ENCODE peak calls at places on chromosomes 4 and X, in ten cellular contexts. P is hepatocyte; U is right atrium auricular region; O is IMR-90; E is HepG2; L is GM12878; F is A673; S is lung; C is CD8-positive, alpha-beta T cell; X is suprapubic skin. V is an unnamed sample.

GRCh38 chr4:139301821-139302611 is at the start of gene NDUFC1:
- DNase-seq in U (peak; percentile 64), X (peak; percentile 81), F (peak; percentile 67), S (peak; percentile 46), O (peak; percentile 35), C (peak; percentile 68), P (peak; percentile 70), E (peak; percentile 52), L (peak; percentile 41), V (peak; percentile 46)

GRCh38 chrX:47030339-47030738 is 47.9 kb upstream of the RGN start:
- DNase-seq in F (peak; percentile 85), E (peak; percentile 53), P (peak; percentile 71), U (no peak), O (peak; percentile 68), L (peak; percentile 2), X (no peak), C (no peak), S (no peak), V (peak; percentile 32)

GRCh38 chrX:19334945-19335626 is 8.6 kb upstream of the PDHA1 start:
- DNase-seq in E (peak; percentile 75), U (no peak), X (no peak), O (peak; percentile 19), L (peak; percentile 15), S (no peak), F (peak; percentile 71), P (no peak), C (no peak), V (no peak)

GRCh38 chr4:26406346-26406975 is 83.8 kb downstream of the CCKAR start:
- DNase-seq in S (no peak), C (no peak), U (no peak), P (no peak), O (peak; percentile 36), L (no peak), F (peak; percentile 19), E (no peak), X (no peak), V (no peak)

GRCh38 chr4:109157205-109157604 is 145.3 kb downstream of the COL25A1 start:
- DNase-seq in C (no peak), P (no peak), O (no peak), X (no peak), E (no peak), U (no peak), F (no peak), L (no peak), S (no peak), V (no peak)

GRCh38 chr4:75845992-75846391 is 56.3 kb downstream of the PPEF2 start:
- DNase-seq in O (peak; percentile 61), L (no peak), X (no peak), U (no peak), F (no peak), C (no peak), S (no peak), P (no peak), E (no peak), V (no peak)

GRCh38 chr4:157271166-157271869 is 50.8 kb downstream of the GRIA2 start:
- DNase-seq in P (no peak), X (no peak), E (no peak), U (no peak), C (no peak), O (no peak), F (no peak), S (no peak), L (no peak), V (no peak)

GRCh38 chrX:31679861-31680260 is 608.0 kb upstream of the FTHL17 start:
- DNase-seq in S (no peak), P (no peak), E (no peak), F (no peak), C (no peak), U (no peak), O (no peak), X (no peak), L (no peak), V (no peak)

GRCh38 chr4:130563891-130564418 is 1468.0 kb downstream of the C4orf33 start:
- DNase-seq in E (no peak), S (no peak), O (no peak), L (no peak), F (no peak), P (no peak), U (no peak), C (no peak), X (no peak), V (no peak)

GRCh38 chr4:150366487-150366999 is 215.4 kb upstream of the MAB21L2 start:
- DNase-seq in L (peak; percentile 54), S (no peak), X (no peak), O (no peak), P (no peak), F (peak; percentile 60), E (no peak), U (no peak), C (no peak), V (no peak)

GRCh38 chrX:39577976-39578962 is 519.5 kb downstream of the BCOR start:
- DNase-seq in E (no peak), L (peak; percentile 68), X (no peak), C (peak; percentile 52), U (peak; percentile 58), F (no peak), O (no peak), P (no peak), S (no peak), V (peak; percentile 10)

GRCh38 chr4:117986331-117986730 is 48.0 kb upstream of the NDST3 start:
- DNase-seq in L (no peak), U (no peak), O (no peak), E (no peak), X (no peak), C (no peak), F (no peak), S (no peak), P (no peak), V (no peak)

GRCh38 chr4:92825186-92825715 is 521.5 kb downstream of the GRID2 start:
- DNase-seq in P (peak; percentile 10), O (no peak), E (no peak), S (no peak), F (no peak), X (no peak), L (no peak), C (no peak), U (no peak), V (no peak)

GRCh38 chr4:169160825-169161224 is 109.9 kb downstream of the SH3RF1 start:
- DNase-seq in P (no peak), U (no peak), S (no peak), X (no peak), F (no peak), O (no peak), C (no peak), L (no peak), E (no peak), V (no peak)

GRCh38 chr4:183171484-183172267 is 72.6 kb downstream of the WWC2 start:
- DNase-seq in L (no peak), U (no peak), F (no peak), X (no peak), S (no peak), P (no peak), E (peak; percentile 67), O (peak; percentile 25), C (no peak), V (no peak)

GRCh38 chr4:183173580-183174526 is 74.8 kb downstream of the WWC2 start:
- DNase-seq in P (no peak), O (peak; percentile 29), U (no peak), L (no peak), E (no peak), F (peak; percentile 35), S (no peak), X (no peak), C (no peak), V (no peak)

GRCh38 chr4:183175631-183176232 is 76.7 kb downstream of the WWC2 start:
- DNase-seq in U (no peak), E (peak; percentile 89), O (peak; percentile 60), P (no peak), C (no peak), X (no peak), S (no peak), L (no peak), F (peak; percentile 37), V (no peak)

GRCh38 chr4:183170894-183171293 is 71.8 kb downstream of the WWC2 start:
- DNase-seq in S (no peak), F (no peak), P (no peak), C (no peak), L (no peak), U (no peak), E (no peak), X (no peak), O (no peak), V (no peak)

DNA sequence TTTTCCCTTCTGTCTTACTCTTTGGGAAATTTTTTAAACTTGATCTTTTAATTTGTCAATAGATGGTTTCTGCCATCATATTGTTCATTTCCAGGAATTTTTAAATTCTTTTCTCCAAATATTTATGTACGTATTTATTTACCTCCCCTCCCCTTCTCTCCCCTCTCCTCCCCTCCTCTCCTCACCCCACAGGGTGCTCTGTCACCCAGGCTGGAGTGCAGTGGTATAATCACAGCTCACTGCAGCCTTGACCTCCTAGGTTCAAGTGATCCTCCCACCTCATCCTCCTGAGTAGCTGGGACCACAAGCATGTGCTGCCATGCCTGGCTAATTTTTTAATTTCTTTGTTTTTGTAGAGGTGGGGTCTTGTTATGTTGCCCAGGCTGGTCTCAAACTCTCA is 73.8 kb downstream of the WWC2 start:
- DNase-seq in L (no peak), X (no peak), F (no peak), S (no peak), E (no peak), C (no peak), U (no peak), P (no peak), O (no peak), V (no peak)
- H3K4me1 ChIP-seq in L (no peaks in the 10 kb centered on the region), X (peaks cover 11% of the 10 kb centered on the region), F (peaks cover 55% of the 10 kb centered on the region), S (peaks cover 27% of the 10 kb centered on the region), E (peaks cover 81% of the 10 kb centered on the region), C (no peaks in the 10 kb centered on the region), U (no peaks in the 10 kb centered on the region), P (peaks cover 34% of the 10 kb centered on the region), O (peaks cover 24% of the 10 kb centered on the region), V (peaks cover 14% of the 10 kb centered on the region)

GRCh38 chr4:186719925-186720694 is 3.5 kb downstream of the FAT1 start:
- DNase-seq in E (no peak), S (no peak), L (no peak), U (no peak), C (no peak), F (peak; percentile 73), P (peak; percentile 48), O (no peak), X (no peak), V (no peak)
- TF ChIP-seq CTCF in E (peak; percentile 58), S (no peak), L (no peak), U (peak; percentile 46), C (no peak), F (peak; percentile 59), P (peak; percentile 39), O (peak; percentile 39), X (peak; percentile 14), V (peak; percentile 32)

DNA sequence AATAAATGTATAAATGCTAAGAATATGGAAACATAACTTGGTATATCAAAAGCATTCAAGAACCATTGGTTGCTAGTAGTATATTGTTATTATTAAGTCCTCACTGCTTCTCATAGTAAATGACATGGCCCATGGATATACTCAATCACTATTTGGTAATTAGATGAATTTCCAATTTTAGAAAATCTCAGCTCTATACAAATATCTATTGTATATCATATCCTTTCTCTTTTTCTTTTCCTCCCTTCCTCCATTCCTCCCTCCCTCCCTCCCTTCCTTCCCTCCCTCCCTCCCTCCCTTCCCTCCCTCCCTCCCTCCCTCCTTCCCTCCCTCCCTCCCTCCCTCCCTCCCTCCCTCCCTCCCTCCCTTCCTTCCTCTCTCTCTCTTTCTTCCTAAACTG is 514.4 kb upstream of the LCORL start:
- DNase-seq in X (no peak), O (no peak), U (no peak), S (no peak), L (no peak), F (no peak), C (no peak), E (no peak), P (no peak), V (no peak)
- H3K4me3 ChIP-seq in X (no peak overlapping the region), O (no peak overlapping the region), U (no peak overlapping the region), S (no peak overlapping the region), L (no peak overlapping the region), F (no peak overlapping the region), C (no peak overlapping the region), E (no peak overlapping the region), P (no peak overlapping the region), V (no peak overlapping the region)

GRCh38 chr4:101285985-101286384 is 61.3 kb downstream of the PPP3CA start:
- DNase-seq in P (no peak), L (no peak), F (no peak), U (no peak), X (no peak), O (no peak), S (no peak), E (no peak), C (no peak), V (no peak)
- H3K4me1 ChIP-seq in P (no peaks in the 10 kb centered on the region), L (peaks cover 2% of the 10 kb centered on the region), F (peaks cover 98% of the 10 kb centered on the region), U (no peaks in the 10 kb centered on the region), X (peaks cover 73% of the 10 kb centered on the region), O (peaks cover 2% of the 10 kb centered on the region), S (peaks cover 23% of the 10 kb centered on the region), E (peaks cover 23% of the 10 kb centered on the region), C (peaks cover 16% of the 10 kb centered on the region), V (peaks cover 53% of the 10 kb centered on the region)